ENCODE peak calls at places on chromosomes 7 and 10, in seven cellular contexts. W is IMR-90, Q is suprapubic skin, X is GM12878, Y is endodermal cell, S is SJSA1, B is iPS DF 6.9. V is an unnamed sample. For H3K27me3, the result is how much of the 10 kb centered on the place peaks cover.

GRCh38 chr7:112723416-112723815 is 66.8 kb downstream of the TMEM168 start:
- DNase-seq in W (peak), Q (no peak), X (no peak), Y (no peak), S (peak), B (no peak), V (no peak)

GRCh38 chr7:49403844-49404243 is 369.6 kb upstream of the VWC2 start:
- DNase-seq in W (no peak), Q (no peak), X (no peak), Y (no peak), S (no peak), B (no peak), V (no peak)

GRCh38 chr7:100602889-100603696 is 930 bp downstream of the PCOLCE start:
- DNase-seq in W (peak), Q (peak), X (no peak), Y (peak), S (peak), B (no peak), V (no peak)

GRCh38 chr10:89563861-89564478 is 28.6 kb upstream of the SLC16A12 start:
- DNase-seq in W (peak), Q (no peak), X (peak), Y (no peak), S (peak), B (no peak), V (peak)

GRCh38 chr10:112902730-112903129 is 47.3 kb upstream of the TCF7L2 start:
- DNase-seq in W (no peak), Q (no peak), X (no peak), Y (no peak), S (no peak), B (no peak), V (no peak)

GRCh38 chr10:129192344-129193128 is 274.5 kb upstream of the MGMT start:
- DNase-seq in W (no peak), Q (peak), X (no peak), Y (no peak), S (no peak), B (no peak), V (no peak)

GRCh38 chr7:80467069-80467468 is 44.8 kb downstream of the GNAT3 start:
- DNase-seq in W (peak), Q (no peak), X (no peak), Y (no peak), S (no peak), B (no peak), V (no peak)

GRCh38 chr7:84982199-84982598 is 204.7 kb downstream of the SEMA3D start:
- DNase-seq in W (no peak), Q (no peak), X (no peak), Y (no peak), S (no peak), B (no peak), V (no peak)

GRCh38 chr7:30702200-30702599 is 19.9 kb upstream of the CRHR2 start:
- DNase-seq in W (no peak), Q (no peak), X (no peak), Y (no peak), S (no peak), B (no peak), V (peak)
- H3K27me3 ChIP-seq in W (under half), Q (under half), X (under half), Y (half or more), S (under half), B (under half), V (under half)

DNA sequence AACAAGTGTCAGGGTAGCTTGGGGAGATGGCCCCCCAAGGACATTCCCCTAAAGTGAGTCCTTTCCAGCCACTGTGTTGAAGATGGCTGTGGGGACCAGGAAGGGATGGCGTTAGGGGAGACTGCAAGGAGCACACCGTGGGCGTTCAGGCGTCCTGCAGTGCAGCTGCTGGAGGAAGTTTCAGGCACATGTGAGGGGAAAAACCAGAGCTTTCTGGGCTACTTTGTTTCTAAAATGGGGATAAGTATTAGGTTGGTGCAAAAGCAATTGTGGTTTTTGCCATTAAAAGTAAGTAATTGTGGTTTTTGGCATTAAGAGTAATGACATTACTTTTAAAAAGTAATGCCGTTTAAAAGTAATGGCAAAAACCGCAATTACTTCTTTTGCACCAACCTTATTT is 14.3 kb downstream of the PRF1 start:
- DNase-seq in W (no peak), Q (no peak), X (no peak), Y (peak), S (no peak), B (no peak), V (no peak)
- H3K27me3 ChIP-seq in W (under half), Q (under half), X (under half), Y (under half), S (under half), B (under half), V (under half)

DNA sequence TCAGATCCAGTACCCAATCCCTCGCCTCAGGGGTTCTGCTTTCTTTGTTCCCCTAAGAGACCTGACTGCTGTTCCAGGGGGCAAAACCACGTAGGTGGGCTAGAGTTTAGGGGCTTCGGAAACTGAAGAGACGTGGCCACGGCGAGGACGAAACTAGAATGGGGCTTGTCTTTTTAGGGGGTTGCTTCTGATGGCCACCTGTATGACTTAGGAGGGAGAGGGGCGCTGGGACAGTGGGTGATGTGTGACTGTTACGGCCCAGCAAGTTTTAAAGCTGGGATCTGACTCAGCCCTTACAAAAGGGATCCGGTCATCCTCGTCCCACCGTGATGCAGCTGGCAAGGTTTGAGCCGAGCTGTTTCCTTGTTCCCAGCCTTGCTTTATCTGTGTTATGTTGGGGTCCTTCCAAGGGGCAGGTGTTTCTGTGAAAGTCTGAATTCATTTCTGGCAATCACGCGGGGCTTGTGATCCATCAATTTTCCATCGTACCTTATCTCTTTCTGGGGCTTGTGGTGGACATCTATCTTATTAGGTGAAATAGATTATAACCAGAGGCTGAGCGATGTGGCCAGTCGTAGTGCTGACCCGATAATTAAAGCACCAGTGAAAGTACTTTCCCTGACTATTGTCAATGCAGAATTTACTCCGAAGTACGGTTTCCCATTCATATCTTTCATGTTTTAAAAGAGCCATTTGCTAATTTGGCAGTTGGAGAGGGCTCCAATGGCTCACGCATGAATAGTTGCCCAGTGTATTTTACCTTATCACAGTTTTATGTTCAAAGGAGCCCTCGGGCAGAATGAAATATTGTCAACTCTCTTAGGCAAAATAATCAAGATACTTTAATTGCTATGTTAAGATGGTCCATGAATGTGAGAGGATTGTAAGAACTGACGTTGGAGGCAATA is 854 bp downstream of the MET start:
- DNase-seq in W (peak), Q (peak), X (no peak), Y (peak), S (peak), B (no peak), V (no peak)
- H3K27me3 ChIP-seq in W (under half), Q (under half), X (under half), Y (half or more), S (under half), B (under half), V (under half)

GRCh38 chr10:93062499-93063216 is 2.1 kb downstream of the CYP26C1 start:
- DNase-seq in W (peak), Q (no peak), X (no peak), Y (peak), S (no peak), B (no peak), V (no peak)
- H3K27me3 ChIP-seq in W (half or more), Q (half or more), X (under half), Y (half or more), S (under half), B (half or more), V (under half)

DNA sequence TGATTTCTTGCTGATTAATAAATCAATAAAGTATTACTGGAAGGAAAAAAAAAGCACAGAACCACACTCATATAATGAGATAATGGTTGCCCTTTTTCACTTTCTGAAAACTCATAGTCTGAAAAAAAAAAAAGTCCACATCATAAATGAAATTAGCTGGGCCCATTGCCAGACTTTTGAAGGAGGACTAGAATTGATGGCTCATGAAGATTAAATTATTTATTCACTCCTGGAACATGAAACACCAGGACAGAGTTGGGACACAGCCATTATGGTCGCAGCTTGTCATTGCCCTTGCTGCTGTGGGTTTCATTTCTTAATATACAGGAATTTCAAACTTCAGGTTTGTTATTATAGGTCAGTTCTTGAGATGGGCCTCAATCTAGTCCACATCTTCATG is 91.9 kb downstream of the CNTNAP2 start:
- DNase-seq in W (no peak), Q (no peak), X (no peak), Y (no peak), S (no peak), B (no peak), V (no peak)
- H3K27me3 ChIP-seq in W (under half), Q (under half), X (under half), Y (under half), S (under half), B (under half), V (under half)

GRCh38 chr7:31763548-31763947 is 76.5 kb downstream of the PPP1R17 start:
- DNase-seq in W (no peak), Q (no peak), X (no peak), Y (no peak), S (no peak), B (no peak), V (no peak)
- H3K27me3 ChIP-seq in W (under half), Q (under half), X (under half), Y (under half), S (under half), B (half or more), V (under half)

DNA sequence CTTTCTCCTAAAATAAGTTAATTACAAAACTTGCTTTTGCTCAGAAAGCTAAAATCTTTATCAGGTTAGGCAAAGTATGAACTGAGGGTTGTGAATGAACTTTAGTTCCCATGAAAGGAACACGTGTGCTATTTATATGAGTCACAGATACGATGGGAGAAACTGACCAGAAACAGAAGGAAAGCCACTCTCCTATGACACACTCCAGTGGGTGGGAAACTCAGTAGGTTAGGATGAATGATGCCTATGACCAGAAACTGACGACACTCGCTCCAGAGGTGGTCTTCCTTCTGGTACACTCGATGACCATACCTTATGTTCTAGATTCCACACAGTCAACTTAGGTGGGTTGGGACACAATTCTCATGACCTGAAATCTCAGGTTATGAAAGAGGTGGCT is 215.7 kb upstream of the INHBA start:
- DNase-seq in W (peak), Q (no peak), X (no peak), Y (no peak), S (peak), B (no peak), V (no peak)
- H3K27me3 ChIP-seq in W (under half), Q (under half), X (under half), Y (under half), S (under half), B (under half), V (under half)